ENCODE peak calls at places on chromosomes 6 and 20, in nine cellular contexts. D is uterus, O is heart right ventricle, Z is OCI-LY7, W is IMR-90, U is neural crest cell, X is adrenal gland, J is cardiac fibroblast, K is left ventricle myocardium inferior. Q is an unnamed sample.

GRCh38 chr6:35202066-35202546 is 11.7 kb upstream of the SCUBE3 start:
- DNase-seq in D (no peak), O (peak), Z (no peak), W (no peak), U (no peak), X (no peak), J (no peak), K (peak), Q (no peak)

GRCh38 chr6:87700351-87700728 is 1.7 kb downstream of the AKIRIN2 start:
- DNase-seq in D (no peak), O (no peak), Z (no peak), W (no peak), U (no peak), X (no peak), J (peak), K (no peak), Q (no peak)

GRCh38 chr6:88722691-88723090 is 240.7 kb downstream of the RNGTT start:
- DNase-seq in D (no peak), O (no peak), Z (no peak), W (peak), U (no peak), X (no peak), J (no peak), K (no peak), Q (no peak)

GRCh38 chr6:14883921-14884320 is 361.9 kb upstream of the JARID2 start:
- DNase-seq in D (no peak), O (no peak), Z (no peak), W (peak), U (no peak), X (no peak), J (no peak), K (no peak), Q (no peak)

GRCh38 chr6:138372711-138373463 is 4.8 kb upstream of the SMIM28 start:
- DNase-seq in D (no peak), O (no peak), Z (no peak), W (no peak), U (no peak), X (no peak), J (peak), K (no peak), Q (no peak)

GRCh38 chr6:139538366-139538765 is 163.9 kb upstream of the CITED2 start:
- DNase-seq in D (no peak), O (no peak), Z (no peak), W (no peak), U (no peak), X (no peak), J (no peak), K (no peak), Q (no peak)

GRCh38 chr20:54268941-54269340 is 61.1 kb downstream of the PFDN4 start:
- DNase-seq in D (no peak), O (no peak), Z (no peak), W (no peak), U (no peak), X (no peak), J (peak), K (no peak), Q (no peak)

GRCh38 chr6:114543696-114544095 is 200.9 kb upstream of the HS3ST5 start:
- DNase-seq in D (no peak), O (no peak), Z (no peak), W (no peak), U (no peak), X (no peak), J (no peak), K (no peak), Q (no peak)

GRCh38 chr20:17995967-17996819 is 27.4 kb downstream of the MGME1 start:
- DNase-seq in D (peak), O (peak), Z (peak), W (peak), U (no peak), X (peak), J (peak), K (no peak), Q (peak)

DNA sequence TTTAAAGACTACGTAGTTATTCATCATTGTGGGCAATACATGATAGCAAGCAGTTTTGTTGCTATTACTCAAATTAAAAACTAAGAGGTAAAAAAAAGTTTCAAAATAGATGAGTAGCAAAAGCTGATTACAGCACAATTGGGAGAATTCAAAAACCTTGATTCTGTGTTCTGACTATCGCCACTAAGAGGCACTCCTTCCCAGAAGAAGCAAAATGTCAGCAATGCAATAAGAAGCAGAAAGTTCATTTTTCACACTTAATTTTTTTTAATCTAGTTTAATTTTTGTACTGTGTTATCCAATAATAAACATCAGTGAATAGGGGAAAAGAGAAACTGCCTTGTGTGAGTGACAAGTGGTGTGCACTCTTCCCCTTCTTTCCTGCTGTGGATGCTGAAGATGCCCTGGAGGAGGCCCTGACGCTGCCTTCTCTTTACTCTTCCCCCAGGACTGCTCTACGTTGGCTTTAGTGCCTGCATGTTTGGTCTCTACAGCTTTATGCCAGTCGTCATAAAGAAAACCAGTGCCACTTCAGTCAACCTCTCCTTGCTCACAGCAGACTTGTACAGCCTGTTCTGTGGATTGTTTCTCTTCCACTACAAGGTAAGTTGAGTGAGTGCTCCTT is 263.2 kb upstream of the PLN start:
- DNase-seq in D (no peak), O (no peak), Z (no peak), W (peak), U (no peak), X (no peak), J (peak), K (no peak), Q (no peak)
- TF ChIP-seq CTCF in D (peak), O (peak), Z (peak), W (peak), U (peak), X (peak), J (peak), K (peak), Q (peak)

GRCh38 chr6:3195695-3196497 is 31.6 kb downstream of the TUBB2B start:
- DNase-seq in D (no peak), O (no peak), Z (peak), W (no peak), U (peak), X (no peak), J (no peak), K (no peak), Q (no peak)
- TF ChIP-seq CTCF in D (no peak), O (no peak), Z (peak), W (no peak), U (no peak), X (no peak), J (no peak), K (peak), Q (no peak)

GRCh38 chr20:37283530-37284195 is 5.8 kb upstream of the MANBAL start:
- DNase-seq in D (no peak), O (no peak), Z (no peak), W (no peak), U (no peak), X (no peak), J (no peak), K (no peak), Q (no peak)

GRCh38 chr20:37285664-37286374 is 3.6 kb upstream of the MANBAL start:
- DNase-seq in D (no peak), O (no peak), Z (no peak), W (no peak), U (no peak), X (no peak), J (no peak), K (no peak), Q (no peak)

GRCh38 chr20:37284691-37285124 is 4.7 kb upstream of the MANBAL start:
- DNase-seq in D (no peak), O (no peak), Z (no peak), W (no peak), U (no peak), X (no peak), J (no peak), K (no peak), Q (no peak)

GRCh38 chr20:37279820-37280219 is 9.6 kb upstream of the MANBAL start:
- DNase-seq in D (no peak), O (no peak), Z (no peak), W (no peak), U (no peak), X (no peak), J (no peak), K (no peak), Q (no peak)

DNA sequence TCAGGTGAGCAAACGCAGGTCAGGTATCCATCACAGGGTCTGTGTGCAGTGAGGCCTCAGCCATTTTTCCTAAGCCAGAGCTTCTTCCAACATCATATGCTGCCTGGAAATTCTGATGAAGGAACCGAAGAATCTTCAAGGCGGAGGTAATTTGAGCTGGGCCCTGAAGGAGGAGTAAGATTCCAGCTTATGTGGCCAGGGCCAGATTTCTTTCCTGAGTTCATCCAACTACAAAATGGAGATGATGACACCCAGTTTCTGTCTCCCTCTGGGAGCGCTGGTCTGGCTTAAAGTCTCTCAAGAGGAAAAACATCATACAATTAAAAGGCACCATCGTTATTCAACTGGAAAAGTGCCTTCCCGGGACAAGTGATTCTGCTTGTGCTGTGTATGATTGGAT is 6.9 kb upstream of the MANBAL start:
- DNase-seq in D (peak), O (no peak), Z (no peak), W (peak), U (no peak), X (no peak), J (peak), K (no peak), Q (no peak)
- TF ChIP-seq CTCF in D (peak), O (peak), Z (peak), W (peak), U (no peak), X (peak), J (peak), K (peak), Q (no peak)

GRCh38 chr20:46139243-46139889 is 21.3 kb downstream of the CD40 start:
- DNase-seq in D (no peak), O (no peak), Z (no peak), W (no peak), U (no peak), X (peak), J (no peak), K (no peak), Q (no peak)
- TF ChIP-seq CTCF in D (no peak), O (no peak), Z (no peak), W (no peak), U (no peak), X (no peak), J (no peak), K (no peak), Q (no peak)

Q was measured in GM13977.